ENCODE peak calls at places on chromosomes 1 and 21, in four cellular contexts. Z is K562, S is H1, I is GM12878. P is an unnamed sample. For H3K4me1 and H3K27me3, the result is how much of the 10 kb centered on the place peaks cover.

GRCh38 chr21:30194701-30195299 is 21.1 kb downstream of the CLDN8 start:
- DNase-seq in Z (peak), S (no peak), I (no peak), P (peak)

GRCh38 chr21:41682719-41683179 is 84.1 kb downstream of the RIPK4 start:
- DNase-seq in Z (no peak), S (no peak), I (no peak), P (no peak)

GRCh38 chr1:58183286-58183685 is 363.2 kb downstream of the OMA1 start:
- DNase-seq in Z (no peak), S (no peak), I (no peak), P (no peak)

GRCh38 chr1:154493276-154493675 is 8.7 kb upstream of the TDRD10 start:
- DNase-seq in Z (no peak), S (no peak), I (no peak), P (peak)

GRCh38 chr1:171841931-171842723 is 829 bp downstream of the DNM3 start:
- DNase-seq in Z (no peak), S (peak), I (no peak), P (peak)

GRCh38 chr1:204438628-204439027 is 27.0 kb upstream of the PPP1R15B start:
- DNase-seq in Z (no peak), S (no peak), I (no peak), P (no peak)

GRCh38 chr1:229138066-229138465 is 132.8 kb upstream of the RAB4A start:
- DNase-seq in Z (no peak), S (no peak), I (no peak), P (no peak)

GRCh38 chr1:78432016-78432415 is 58.8 kb upstream of the PTGFR start:
- DNase-seq in Z (no peak), S (no peak), I (no peak), P (no peak)

GRCh38 chr1:203593723-203594122 is 32.9 kb upstream of the ATP2B4 start:
- DNase-seq in Z (peak), S (peak), I (no peak), P (no peak)

GRCh38 chr1:192700834-192701271 is 64.9 kb downstream of the RGS13 start:
- DNase-seq in Z (no peak), S (no peak), I (no peak), P (no peak)

GRCh38 chr1:221620437-221621384 is 121.2 kb downstream of the DUSP10 start:
- DNase-seq in Z (no peak), S (no peak), I (no peak), P (peak)

GRCh38 chr1:113692342-113692741 is 66.9 kb downstream of the PHTF1 start:
- DNase-seq in Z (no peak), S (no peak), I (no peak), P (no peak)

GRCh38 chr1:218209351-218209861 is 75.7 kb upstream of the RRP15 start:
- DNase-seq in Z (no peak), S (no peak), I (no peak), P (no peak)

GRCh38 chr1:156143765-156144489 is 9.5 kb upstream of the SEMA4A start:
- DNase-seq in Z (no peak), S (no peak), I (no peak), P (no peak)

GRCh38 chr1:9590201-9590600 is 1.5 kb downstream of the TMEM201 start:
- DNase-seq in Z (no peak), S (no peak), I (no peak), P (no peak)

GRCh38 chr1:31699341-31699891 is 4.4 kb downstream of the COL16A1 start:
- DNase-seq in Z (no peak), S (no peak), I (peak), P (peak)

GRCh38 chr1:30258876-30259275 is 464.5 kb downstream of the MATN1 start:
- DNase-seq in Z (no peak), S (no peak), I (no peak), P (no peak)

GRCh38 chr1:34844252-34844634 is 15.3 kb downstream of the SMIM12 start:
- DNase-seq in Z (peak), S (no peak), I (no peak), P (no peak)

GRCh38 chr1:192805832-192806323 is 3.0 kb upstream of the RGS2 start:
- DNase-seq in Z (peak), S (no peak), I (no peak), P (peak)

GRCh38 chr1:109762039-109762585 is 1.6 kb downstream of the EPS8L3 start:
- DNase-seq in Z (no peak), S (no peak), I (no peak), P (no peak)

GRCh38 chr1:48807599-48808260 is 31.0 kb upstream of the BEND5 start:
- DNase-seq in Z (no peak), S (no peak), I (no peak), P (no peak)

GRCh38 chr21:25929859-25930520 is 195.2 kb downstream of the GABPA start:
- DNase-seq in Z (peak), S (no peak), I (no peak), P (no peak)

GRCh38 chr1:6133146-6133895 is 46.8 kb downstream of the CHD5 start:
- DNase-seq in Z (no peak), S (no peak), I (no peak), P (no peak)

GRCh38 chr21:44024895-44025353 is 12.8 kb downstream of the TRAPPC10 start:
- DNase-seq in Z (peak), S (no peak), I (no peak), P (no peak)

GRCh38 chr1:66374561-66375111 is 159.3 kb upstream of the SGIP1 start:
- DNase-seq in Z (no peak), S (no peak), I (peak), P (no peak)

GRCh38 chr1:37853157-37853556 is 6.2 kb downstream of the MTF1 start:
- DNase-seq in Z (no peak), S (no peak), I (no peak), P (no peak)

GRCh38 chr1:37851271-37851670 is 8.1 kb downstream of the MTF1 start:
- DNase-seq in Z (no peak), S (no peak), I (no peak), P (no peak)

GRCh38 chr1:37849480-37849879 is 9.9 kb downstream of the MTF1 start:
- DNase-seq in Z (no peak), S (no peak), I (no peak), P (no peak)

GRCh38 chr1:37850352-37850955 is 8.9 kb downstream of the MTF1 start:
- DNase-seq in Z (no peak), S (no peak), I (no peak), P (no peak)

GRCh38 chr1:37851782-37852210 is 7.6 kb downstream of the MTF1 start:
- DNase-seq in Z (no peak), S (no peak), I (peak), P (no peak)
- H3K4me1 ChIP-seq in Z (under half), S (under half), I (under half), P (under half)

GRCh38 chr1:64229307-64229706 is 25.9 kb downstream of the UBE2U start:
- DNase-seq in Z (no peak), S (no peak), I (no peak), P (no peak)

GRCh38 chr1:64223329-64224151 is 20.1 kb downstream of the UBE2U start:
- DNase-seq in Z (no peak), S (no peak), I (peak), P (no peak)

GRCh38 chr1:64231153-64231552 is 27.7 kb downstream of the UBE2U start:
- DNase-seq in Z (no peak), S (no peak), I (no peak), P (no peak)

DNA sequence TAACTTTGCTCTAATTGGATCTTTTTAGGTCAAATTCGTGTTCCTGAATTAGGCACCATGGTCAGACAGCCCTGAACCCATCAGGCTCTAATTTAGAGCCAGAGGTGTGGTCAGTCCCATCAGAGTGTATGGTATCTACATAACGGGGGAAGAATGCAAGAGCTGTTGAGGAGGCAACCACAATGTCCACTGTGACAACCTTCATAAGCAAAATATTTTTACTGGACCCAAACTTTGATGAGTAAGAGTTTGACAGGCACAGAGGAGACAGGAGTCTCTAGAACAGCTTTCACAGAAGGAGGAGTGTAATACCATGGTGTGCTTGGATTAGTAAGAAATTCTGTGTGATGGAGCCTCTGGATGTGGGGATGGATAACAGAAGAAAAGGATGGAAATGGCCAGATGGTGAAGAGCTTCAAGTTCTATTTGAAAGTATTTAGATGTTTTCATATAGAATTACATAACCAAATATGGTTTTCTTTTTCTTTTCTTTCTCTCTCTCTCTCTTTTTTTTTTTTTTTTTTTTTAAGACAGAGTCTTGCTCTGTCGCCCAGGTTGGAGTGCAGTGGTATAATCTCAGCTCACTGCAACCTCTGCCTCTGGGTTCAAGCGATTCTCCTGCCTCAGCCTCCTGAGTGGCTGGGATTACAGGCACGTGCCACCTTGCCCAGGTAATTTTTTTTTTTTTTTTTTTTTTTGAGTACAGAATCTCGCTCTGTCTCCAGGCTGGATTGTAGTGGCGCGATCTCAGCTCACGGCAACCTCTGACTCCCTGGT is 24.9 kb downstream of the UBE2U start:
- DNase-seq in Z (no peak), S (no peak), I (no peak), P (no peak)
- TF ChIP-seq NRF1 in Z (no peak), S (no peak), I (no peak), P (no peak)

GRCh38 chr1:22710688-22711024 is at the start of gene EPHB2:
- DNase-seq in Z (peak), S (peak), I (no peak), P (peak)

GRCh38 chr1:22714455-22714854 is 3.8 kb downstream of the EPHB2 start:
- DNase-seq in Z (no peak), S (no peak), I (no peak), P (no peak)

GRCh38 chr1:22711591-22712501 is 1.2 kb downstream of the EPHB2 start:
- DNase-seq in Z (no peak), S (no peak), I (no peak), P (peak)

GRCh38 chr1:22711071-22711470 is 432 bp downstream of the EPHB2 start:
- DNase-seq in Z (no peak), S (no peak), I (no peak), P (peak)

DNA sequence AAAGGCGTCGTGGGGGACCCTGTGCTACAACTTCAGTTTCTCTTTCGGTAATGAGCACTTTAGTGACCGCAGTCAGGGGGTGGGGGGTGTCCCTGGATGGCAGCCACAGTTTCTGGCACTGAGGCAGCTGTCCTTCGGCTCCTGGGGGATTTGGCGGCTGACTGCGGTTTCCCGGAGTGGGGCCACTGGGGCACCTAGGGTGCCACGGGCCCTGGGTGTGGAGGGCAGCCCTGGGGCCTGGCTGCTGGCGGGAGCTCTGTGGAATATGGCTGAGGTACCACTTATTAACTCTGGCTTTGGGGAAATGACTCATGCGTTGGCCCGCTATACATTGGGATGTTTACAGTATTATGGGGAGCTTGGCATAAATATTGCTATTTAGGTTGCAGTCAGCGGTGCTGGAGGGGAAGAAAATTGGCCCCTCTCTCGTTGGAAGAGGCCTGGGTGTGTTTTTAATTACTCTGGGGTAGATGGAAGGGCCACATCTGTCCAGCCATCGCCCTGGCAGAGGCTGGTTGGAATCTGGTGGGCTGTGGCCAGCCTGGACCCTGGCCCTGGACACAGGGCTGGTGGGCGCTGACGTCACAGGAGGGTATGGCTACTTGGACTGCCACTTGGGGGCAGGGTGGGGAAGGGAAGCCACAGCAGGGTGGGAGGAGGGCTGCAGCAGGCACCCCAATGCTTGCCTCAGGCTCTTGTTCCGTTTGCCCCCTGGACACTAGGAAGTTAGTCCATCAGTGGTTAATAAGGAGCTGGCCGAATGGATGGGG is 2.0 kb downstream of the EPHB2 start:
- DNase-seq in Z (no peak), S (no peak), I (no peak), P (peak)
- H3K27me3 ChIP-seq in Z (under half), S (under half), I (under half), P (under half)

DNA sequence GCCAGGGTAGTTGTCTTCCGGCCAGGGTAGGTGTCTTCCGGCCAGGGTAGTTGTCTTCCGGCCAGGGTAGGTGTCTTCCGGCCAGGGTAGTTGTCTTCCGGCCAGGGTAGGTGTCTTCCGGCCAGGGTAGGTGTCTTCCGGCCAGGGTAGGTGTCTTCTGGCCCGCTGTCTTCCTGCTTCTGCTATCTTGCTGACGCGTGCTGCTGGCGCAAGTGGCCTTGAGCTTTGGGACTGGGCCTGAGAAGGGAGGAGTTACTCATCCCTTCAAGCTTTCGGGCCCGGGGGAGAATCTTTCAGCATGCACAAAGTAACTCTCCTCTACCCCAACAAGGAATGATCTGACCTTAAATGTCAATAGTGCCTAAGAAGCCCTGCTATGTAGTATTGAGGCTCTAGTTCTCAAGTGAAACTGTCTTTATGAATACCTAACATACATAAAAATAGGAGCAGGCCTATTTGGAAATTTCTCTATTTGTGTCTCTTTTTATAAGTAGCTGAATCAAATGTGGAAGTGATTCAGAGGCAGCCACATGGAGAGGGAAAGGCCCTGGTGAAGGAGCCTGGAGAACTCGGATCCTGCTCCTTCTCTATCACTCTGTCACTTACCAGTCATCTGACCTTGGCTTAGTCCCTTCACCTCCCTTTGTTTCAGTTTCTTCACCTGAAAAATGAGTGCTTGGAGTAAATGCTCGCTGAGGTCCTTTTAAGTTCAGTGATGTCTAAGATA is 65.6 kb downstream of the RGL1 start:
- DNase-seq in Z (no peak), S (no peak), I (no peak), P (no peak)
- H3K4me1 ChIP-seq in Z (under half), S (under half), I (under half), P (under half)

GRCh38 chr1:89941110-89941770 is 53.7 kb upstream of the ZNF326 start:
- DNase-seq in Z (peak), S (peak), I (peak), P (no peak)
- TF ChIP-seq NRF1 in Z (no peak), S (no peak), I (no peak), P (no peak)

GRCh38 chr1:38817267-38817957 is 42.2 kb downstream of the RRAGC start:
- DNase-seq in Z (no peak), S (no peak), I (no peak), P (no peak)
- H3K27me3 ChIP-seq in Z (under half), S (under half), I (under half), P (half or more)

GRCh38 chr1:232162001-232162400 is 467.9 kb downstream of the SIPA1L2 start:
- DNase-seq in Z (no peak), S (no peak), I (no peak), P (no peak)
- H3K4me1 ChIP-seq in Z (under half), S (under half), I (under half), P (under half)

DNA sequence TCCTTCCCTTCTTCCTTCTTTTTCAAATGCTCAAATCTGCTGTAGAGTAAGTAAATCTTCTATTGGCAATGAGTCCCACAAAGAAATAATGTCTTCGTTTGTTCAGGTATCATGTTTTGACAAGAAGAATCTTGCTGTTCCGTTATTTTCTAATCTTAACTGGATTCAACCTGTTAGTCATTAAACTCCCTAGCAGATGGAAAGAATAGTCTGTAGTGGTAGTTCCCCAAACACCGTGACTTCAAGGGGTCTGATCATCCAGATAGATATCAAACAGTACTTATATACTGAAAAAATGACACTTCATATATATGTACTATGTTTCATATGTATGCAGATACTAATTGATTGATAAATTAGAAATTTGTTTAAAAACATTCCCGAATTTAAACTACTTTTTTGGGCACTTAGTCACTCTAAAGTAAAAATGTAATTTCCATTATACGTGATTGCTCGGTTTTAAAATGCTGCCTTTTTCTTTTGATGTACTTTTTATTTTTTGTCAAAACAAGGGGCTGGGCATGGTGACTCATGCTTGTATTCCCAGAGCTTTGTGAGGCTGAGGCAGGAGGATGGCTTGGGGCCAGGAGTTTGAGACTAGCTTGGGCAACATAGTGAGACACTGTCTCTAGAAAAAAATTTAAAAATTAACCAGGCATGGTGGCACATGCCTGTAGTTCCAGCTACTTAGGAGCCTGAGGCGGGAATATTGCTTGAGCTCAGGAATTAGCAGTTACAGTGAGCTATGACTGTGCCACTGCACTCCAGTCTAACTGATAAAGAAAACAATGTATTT is 335.7 kb upstream of the SNX7 start:
- DNase-seq in Z (no peak), S (no peak), I (no peak), P (no peak)
- TF ChIP-seq NRF1 in Z (no peak), S (no peak), I (no peak), P (no peak)

DNA sequence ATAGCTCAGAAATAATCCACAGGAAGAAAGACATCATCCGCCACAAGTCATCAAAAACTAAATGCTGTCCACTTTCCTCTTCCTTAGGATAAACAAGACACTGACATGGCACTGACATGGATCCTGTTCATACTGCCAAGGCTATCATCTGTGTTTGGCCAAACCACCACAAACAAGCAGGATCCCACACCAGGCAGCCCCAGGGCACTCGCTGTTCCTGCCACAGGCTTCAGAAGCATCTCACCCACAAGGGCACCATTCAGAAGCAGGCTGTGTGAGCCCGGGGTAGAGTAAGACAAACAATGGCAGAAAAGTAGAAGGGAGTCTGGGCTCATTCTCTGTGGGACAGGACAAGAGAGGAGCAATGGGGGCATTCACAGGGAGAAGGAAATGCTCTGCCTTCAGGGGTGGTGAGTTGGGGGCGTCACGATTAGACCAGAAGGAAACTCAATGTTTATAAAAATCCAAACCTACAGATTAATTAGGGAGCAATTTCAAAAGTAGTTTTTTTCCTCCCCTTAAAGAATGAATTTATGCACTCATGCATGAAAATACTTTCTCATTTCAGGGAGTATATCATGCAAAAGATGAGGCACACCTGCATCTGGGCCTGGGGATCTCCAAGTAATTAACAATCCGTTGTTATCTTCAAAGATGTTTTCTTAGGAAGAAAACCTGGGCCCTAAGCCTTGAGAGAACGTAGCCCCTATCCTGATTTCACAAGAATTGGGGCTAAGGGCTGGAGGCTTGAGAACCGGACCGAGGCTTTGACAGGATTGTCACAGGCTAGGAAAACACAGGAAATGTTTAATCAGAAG is 43.3 kb upstream of the ATP1A1 start:
- DNase-seq in Z (no peak), S (no peak), I (no peak), P (no peak)
- H3K27me3 ChIP-seq in Z (under half), S (under half), I (under half), P (under half)